ENCODE peak calls at places on chromosomes 2 and 18, in four cellular contexts. J is dorsolateral prefrontal cortex, V is RWPE1, Z is progenitor cell of endocrine pancreas. I is an unnamed sample.

GRCh38 chr2:2101924-2102323 is 229.2 kb downstream of the MYT1L start:
- DNase-seq in J (no peak), V (no peak), Z (no peak), I (no peak)

GRCh38 chr2:178830451-178830850 is 23.2 kb upstream of the TTN start:
- DNase-seq in Z (no peak), V (no peak), J (no peak), I (no peak)

GRCh38 chr2:103660947-103661346 is 899.1 kb downstream of the TMEM182 start:
- DNase-seq in Z (no peak), J (no peak), V (no peak), I (no peak)

GRCh38 chr2:842151-842792 is 108.4 kb upstream of the SNTG2 start:
- DNase-seq in Z (no peak), V (no peak), J (no peak), I (no peak)

GRCh38 chr2:43161650-43162542 is 64.5 kb downstream of the ZFP36L2 start:
- DNase-seq in J (no peak), V (no peak), Z (no peak), I (no peak)

GRCh38 chr2:12043131-12043530 is 296.7 kb downstream of the LPIN1 start:
- DNase-seq in J (no peak), V (no peak), Z (no peak), I (no peak)

GRCh38 chr2:181077128-181077709 is 96.8 kb downstream of the UBE2E3 start:
- DNase-seq in V (peak), J (no peak), Z (no peak), I (no peak)

GRCh38 chr18:54787616-54788015 is 40.7 kb upstream of the RAB27B start:
- DNase-seq in Z (no peak), J (no peak), V (no peak), I (no peak)

GRCh38 chr18:37249171-37249886 is 316.3 kb downstream of the CELF4 start:
- DNase-seq in J (no peak), V (no peak), Z (no peak), I (no peak)

GRCh38 chr2:176733698-176734430 is 464.6 kb downstream of the MTX2 start:
- DNase-seq in Z (no peak), V (no peak), J (no peak), I (no peak)

GRCh38 chr2:64085936-64086335 is 58.3 kb downstream of the PELI1 start:
- DNase-seq in Z (no peak), J (no peak), V (no peak), I (no peak)

GRCh38 chr2:19048593-19049264 is 309.7 kb downstream of the OSR1 start:
- DNase-seq in J (no peak), Z (no peak), V (no peak), I (peak)

GRCh38 chr2:19046986-19047780 is 311.2 kb downstream of the OSR1 start:
- DNase-seq in V (no peak), J (no peak), Z (no peak), I (no peak)

GRCh38 chr2:86249176-86249842 is 50.1 kb downstream of the MRPL35 start:
- DNase-seq in J (no peak), Z (no peak), V (peak), I (no peak)

GRCh38 chr2:3189961-3190360 is 187.7 kb downstream of the EIPR1 start:
- DNase-seq in Z (no peak), J (no peak), V (no peak), I (no peak)

GRCh38 chr18:72672364-72673151 is 128.4 kb upstream of the CBLN2 start:
- DNase-seq in Z (no peak), V (peak), J (no peak), I (no peak)

GRCh38 chr18:8615397-8616025 is 6.3 kb downstream of the RAB12 start:
- DNase-seq in V (peak), Z (no peak), J (no peak), I (no peak)

GRCh38 chr2:211930331-211930730 is 608.3 kb downstream of the ERBB4 start:
- DNase-seq in J (no peak), Z (no peak), V (no peak), I (no peak)

GRCh38 chr2:191675807-191676667 is 1.9 kb upstream of the NABP1 start:
- DNase-seq in J (no peak), V (no peak), Z (no peak), I (no peak)

GRCh38 chr18:48990497-48991298 is 39.9 kb upstream of the SMAD7 start:
- DNase-seq in J (no peak), V (no peak), Z (no peak), I (no peak)

GRCh38 chr2:152456262-152456661 is 121.3 kb downstream of the FMNL2 start:
- DNase-seq in V (peak), Z (no peak), J (no peak), I (no peak)

GRCh38 chr2:58313926-58314325 is 72.8 kb upstream of the FANCL start:
- DNase-seq in Z (no peak), J (no peak), V (no peak), I (no peak)

GRCh38 chr18:75502286-75502685 is 74.8 kb upstream of the SMIM21 start:
- DNase-seq in Z (no peak), J (no peak), V (no peak), I (no peak)

GRCh38 chr2:230864605-230865323 is at the start of gene ITM2C:
- DNase-seq in V (peak), Z (peak), J (peak), I (peak)
- TF ChIP-seq CTCF in V (peak), Z (peak), J (peak), I (no peak)

DNA sequence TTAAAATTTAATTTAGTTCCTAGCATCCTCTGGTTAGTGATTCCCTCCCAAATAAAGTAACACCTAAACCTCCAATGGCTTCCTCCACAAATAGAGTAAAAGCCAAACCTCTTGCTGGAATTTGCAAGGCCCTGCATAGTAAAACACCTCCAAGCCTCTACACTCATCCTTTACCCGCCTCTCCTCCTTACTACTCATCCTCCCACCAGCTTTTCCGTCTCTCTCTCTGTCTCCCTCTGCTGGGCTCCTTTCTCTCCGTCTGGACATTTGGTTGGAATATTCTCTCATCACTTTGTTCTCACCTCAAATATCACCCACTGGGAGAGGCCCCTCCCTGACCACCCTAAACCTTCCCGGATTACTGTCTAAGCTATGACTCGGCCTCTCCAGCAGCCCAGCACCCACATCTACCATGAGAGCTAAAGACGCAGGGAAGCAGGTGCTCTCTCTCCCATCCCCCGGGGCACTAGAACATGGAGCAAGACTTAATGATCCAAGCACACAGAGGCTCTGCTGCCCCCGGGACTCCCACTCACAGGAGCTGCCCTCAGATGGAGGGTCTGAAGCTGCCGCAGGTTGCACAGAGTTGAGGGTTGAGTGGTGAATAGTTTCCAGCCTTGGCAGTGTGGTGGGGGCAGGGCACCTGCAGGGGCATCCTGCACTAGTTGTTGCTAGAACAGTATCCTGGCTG is 167.2 kb downstream of the FBXO15 start:
- DNase-seq in Z (no peak), V (peak), J (no peak), I (no peak)
- TF ChIP-seq CTCF in Z (peak), V (peak), J (peak), I (peak)

DNA sequence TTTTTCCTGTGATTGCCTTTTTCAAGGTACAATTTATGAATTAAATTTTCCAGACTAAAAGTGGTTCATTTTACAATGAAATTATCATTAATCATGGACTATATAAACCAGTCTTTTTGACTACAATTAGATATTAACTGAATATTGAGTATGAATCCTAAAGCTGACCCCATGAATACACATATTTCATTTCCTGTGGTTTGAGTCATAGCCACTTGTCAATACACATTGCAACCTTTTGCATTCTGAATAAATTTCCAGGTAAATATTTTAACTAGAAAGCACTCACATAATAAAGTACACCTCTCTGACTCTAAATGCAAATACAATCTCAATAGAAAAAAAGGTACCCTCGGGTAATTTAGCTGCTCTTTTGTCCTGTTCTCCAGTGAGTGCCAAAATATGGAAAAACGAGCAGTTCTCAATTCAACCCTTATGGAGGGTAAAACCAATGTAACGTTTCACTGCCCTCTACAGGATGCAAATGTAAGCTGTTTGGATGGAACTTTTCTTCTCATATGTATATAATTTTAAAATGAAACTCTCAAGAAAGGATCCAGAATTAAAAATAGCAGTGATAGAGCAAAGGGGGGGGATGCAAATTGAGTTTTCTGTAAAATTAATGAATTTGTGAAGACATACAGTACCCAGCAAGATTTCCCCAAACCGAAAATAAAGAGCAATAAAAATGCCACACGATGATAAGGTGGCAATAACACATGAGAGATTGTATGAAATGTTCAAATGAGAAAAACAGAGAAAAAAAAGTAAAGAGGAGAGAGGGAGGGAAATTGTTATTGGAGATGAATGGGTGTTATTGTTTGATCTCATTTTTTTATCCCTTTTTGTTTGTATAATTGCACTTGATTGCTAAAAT is 1795.7 kb upstream of the PIK3C3 start:
- DNase-seq in V (peak), J (no peak), Z (no peak), I (no peak)
- TF ChIP-seq CTCF in V (peak), J (peak), Z (peak), I (peak)

DNA sequence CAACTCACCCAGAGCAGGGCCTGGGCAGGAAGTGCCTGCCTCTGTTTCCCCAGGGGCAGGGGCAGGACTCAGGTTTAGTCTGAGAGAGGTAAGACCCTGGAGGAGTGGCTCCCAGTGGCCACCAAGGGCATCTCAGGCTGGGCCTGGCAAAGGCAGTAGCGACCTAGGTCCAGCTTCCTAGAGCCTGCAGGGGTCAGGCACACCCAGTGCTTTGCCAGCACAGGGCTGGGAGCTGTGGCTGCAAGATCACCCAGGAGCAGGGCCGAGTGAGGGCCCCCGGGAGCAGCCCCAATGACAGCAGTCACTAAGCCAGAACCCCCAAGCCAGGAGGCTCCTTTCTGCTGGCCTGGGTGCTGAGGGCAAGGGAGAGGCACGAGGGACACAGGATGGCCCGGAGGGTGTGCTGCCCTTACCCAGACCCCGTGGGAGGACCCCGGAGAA is 8.8 kb upstream of the DUSP2 start:
- DNase-seq in J (no peak), V (no peak), Z (no peak), I (no peak)
- TF ChIP-seq CTCF in J (no peak), V (no peak), Z (peak), I (no peak)

GRCh38 chr2:106864051-106864450 is 21.9 kb downstream of the ST6GAL2 start:
- DNase-seq in Z (no peak), V (no peak), J (no peak), I (no peak)

GRCh38 chr2:106866636-106867035 is 19.3 kb downstream of the ST6GAL2 start:
- DNase-seq in V (no peak), J (no peak), Z (no peak), I (no peak)

GRCh38 chr2:106859498-106859897 is 26.5 kb downstream of the ST6GAL2 start:
- DNase-seq in V (no peak), Z (no peak), J (no peak), I (no peak)

GRCh38 chr2:106867231-106867943 is 18.6 kb downstream of the ST6GAL2 start:
- DNase-seq in V (no peak), J (no peak), Z (no peak), I (no peak)

GRCh38 chr2:106863387-106863786 is 22.6 kb downstream of the ST6GAL2 start:
- DNase-seq in V (no peak), J (no peak), Z (no peak), I (no peak)
- TF ChIP-seq CTCF in V (no peak), J (peak), Z (peak), I (no peak)